ENCODE peak calls at places on chromosomes 13 and 19, in ten cellular contexts. L is IMR-90, C is heart left ventricle, N is body of pancreas, K is prostate gland, W is H1, O is breast epithelium, Z is A549, T is suprapubic skin, D is ovary. Q is an unnamed sample.

GRCh38 chr19:39032164-39032918 is at the start of gene FBXO27:
- DNase-seq in W (peak; percentile 86), L (no peak), O (no peak), N (peak; percentile 23), D (peak; percentile 27), K (peak; percentile 10), Z (peak; percentile 37), T (peak; percentile 71), C (peak; percentile 48), Q (peak; percentile 40)

GRCh38 chr13:82751221-82751620 is 1131.1 kb downstream of the SLITRK1 start:
- DNase-seq in L (no peak), N (no peak), Z (no peak), C (no peak), W (no peak), K (no peak), T (no peak), D (no peak), O (no peak), Q (no peak)

GRCh38 chr19:46784262-46785053 is 3.9 kb downstream of the SLC1A5 start:
- DNase-seq in K (peak; percentile 88), W (peak; percentile 69), C (peak; percentile 72), D (peak; percentile 75), N (peak; percentile 77), Z (peak; percentile 97), L (peak; percentile 95), O (peak; percentile 65), T (peak; percentile 90), Q (peak; percentile 63)

GRCh38 chr13:113739527-113740285 is 19.3 kb upstream of the TMEM255B start:
- DNase-seq in L (no peak), K (no peak), O (no peak), N (no peak), W (no peak), Z (no peak), D (no peak), T (no peak), C (no peak), Q (peak; percentile 49)

GRCh38 chr13:53743906-53744305 is 715.3 kb downstream of the OLFM4 start:
- DNase-seq in N (no peak), T (no peak), Z (peak; percentile 0), W (no peak), K (no peak), C (no peak), O (no peak), L (no peak), D (no peak), Q (no peak)

GRCh38 chr13:30052127-30052526 is 201.7 kb upstream of the UBL3 start:
- DNase-seq in N (no peak), W (peak; percentile 65), C (no peak), T (no peak), O (no peak), Z (no peak), D (no peak), K (no peak), L (no peak), Q (no peak)

GRCh38 chr13:91360246-91360751 is 12.8 kb downstream of the MIR17HG start:
- DNase-seq in Z (no peak), L (no peak), T (no peak), O (no peak), C (no peak), W (no peak), D (no peak), N (no peak), K (no peak), Q (no peak)

GRCh38 chr13:48944221-48944620 is 31.5 kb upstream of the FNDC3A start:
- DNase-seq in W (no peak), N (no peak), K (no peak), O (no peak), D (no peak), C (no peak), L (no peak), T (no peak), Z (no peak), Q (no peak)

GRCh38 chr19:29487432-29487831 is 38.4 kb upstream of the VSTM2B start:
- DNase-seq in N (no peak), O (no peak), T (no peak), W (peak; percentile 24), L (no peak), Z (no peak), D (no peak), C (no peak), K (no peak), Q (no peak)

GRCh38 chr13:36154567-36155231 is 23.5 kb upstream of the DCLK1 start:
- DNase-seq in K (no peak), C (peak; percentile 30), W (peak; percentile 69), D (no peak), O (no peak), Z (no peak), T (no peak), N (no peak), L (no peak), Q (no peak)

GRCh38 chr19:12665646-12666304 is 767 bp downstream of the MAN2B1 start:
- DNase-seq in L (peak; percentile 10), W (no peak), K (no peak), D (no peak), T (peak; percentile 60), Z (no peak), N (no peak), C (no peak), O (no peak), Q (no peak)

GRCh38 chr19:12757544-12758274 is 6.1 kb downstream of the BEST2 start:
- DNase-seq in L (peak; percentile 61), T (peak; percentile 83), W (peak; percentile 95), Z (peak; percentile 79), O (peak; percentile 67), N (peak; percentile 77), K (peak; percentile 40), D (peak; percentile 66), C (peak; percentile 82), Q (peak; percentile 78)

GRCh38 chr13:76856141-76856571 is 30.0 kb downstream of the KCTD12 start:
- DNase-seq in K (no peak), Z (no peak), N (no peak), W (no peak), T (no peak), L (peak; percentile 59), D (no peak), O (no peak), C (no peak), Q (no peak)

GRCh38 chr19:46951236-46951986 is 68.2 kb upstream of the NPAS1 start:
- DNase-seq in Z (peak; percentile 92), W (no peak), L (peak; percentile 45), O (no peak), K (peak; percentile 50), D (no peak), N (no peak), C (no peak), T (no peak), Q (peak; percentile 63)

GRCh38 chr19:55206664-55207500 is 2.4 kb downstream of the PTPRH start:
- DNase-seq in T (peak; percentile 86), D (peak; percentile 74), Z (peak; percentile 93), W (peak; percentile 74), O (peak; percentile 68), L (peak; percentile 86), C (peak; percentile 92), N (peak; percentile 90), K (no peak), Q (peak; percentile 93)
- TF ChIP-seq POLR2A in T (no peak), D (no peak), Z (no peak), W (no peak), O (no peak), L (peak; percentile 67), C (peak; percentile 14), N (peak; percentile 84), K (peak; percentile 66), Q (peak; percentile 82)

GRCh38 chr19:4310247-4311121 is 6.1 kb downstream of the FSD1 start:
- DNase-seq in T (no peak), O (no peak), Z (peak; percentile 54), K (no peak), D (no peak), W (peak; percentile 84), C (no peak), N (no peak), L (no peak), Q (no peak)
- TF ChIP-seq CTCF in T (no peak), O (no peak), Z (no peak), K (no peak), D (no peak), W (no peak), C (no peak), N (no peak), L (no peak), Q (no peak)

GRCh38 chr19:5454743-5455142 is 474 bp upstream of the ZNRF4 start:
- DNase-seq in D (no peak), N (no peak), K (no peak), W (no peak), O (no peak), L (no peak), C (no peak), Z (no peak), T (no peak), Q (no peak)
- TF ChIP-seq POLR2A in D (no peak), N (no peak), K (no peak), W (no peak), O (no peak), L (no peak), C (no peak), Z (no peak), T (no peak), Q (no peak)

GRCh38 chr19:51772977-51773376 is 12.0 kb downstream of the FPR2 start:
- DNase-seq in L (no peak), C (no peak), W (no peak), Z (no peak), T (no peak), O (no peak), N (no peak), K (no peak), D (no peak), Q (no peak)

GRCh38 chr19:51779703-51780102 is 15.3 kb upstream of the FPR3 start:
- DNase-seq in W (no peak), T (no peak), N (no peak), D (no peak), C (no peak), O (no peak), L (no peak), K (no peak), Z (no peak), Q (no peak)

GRCh38 chr19:51783373-51783772 is 11.6 kb upstream of the FPR3 start:
- DNase-seq in Z (peak; percentile 24), D (no peak), T (no peak), O (no peak), W (no peak), L (no peak), K (no peak), N (no peak), C (no peak), Q (no peak)

DNA sequence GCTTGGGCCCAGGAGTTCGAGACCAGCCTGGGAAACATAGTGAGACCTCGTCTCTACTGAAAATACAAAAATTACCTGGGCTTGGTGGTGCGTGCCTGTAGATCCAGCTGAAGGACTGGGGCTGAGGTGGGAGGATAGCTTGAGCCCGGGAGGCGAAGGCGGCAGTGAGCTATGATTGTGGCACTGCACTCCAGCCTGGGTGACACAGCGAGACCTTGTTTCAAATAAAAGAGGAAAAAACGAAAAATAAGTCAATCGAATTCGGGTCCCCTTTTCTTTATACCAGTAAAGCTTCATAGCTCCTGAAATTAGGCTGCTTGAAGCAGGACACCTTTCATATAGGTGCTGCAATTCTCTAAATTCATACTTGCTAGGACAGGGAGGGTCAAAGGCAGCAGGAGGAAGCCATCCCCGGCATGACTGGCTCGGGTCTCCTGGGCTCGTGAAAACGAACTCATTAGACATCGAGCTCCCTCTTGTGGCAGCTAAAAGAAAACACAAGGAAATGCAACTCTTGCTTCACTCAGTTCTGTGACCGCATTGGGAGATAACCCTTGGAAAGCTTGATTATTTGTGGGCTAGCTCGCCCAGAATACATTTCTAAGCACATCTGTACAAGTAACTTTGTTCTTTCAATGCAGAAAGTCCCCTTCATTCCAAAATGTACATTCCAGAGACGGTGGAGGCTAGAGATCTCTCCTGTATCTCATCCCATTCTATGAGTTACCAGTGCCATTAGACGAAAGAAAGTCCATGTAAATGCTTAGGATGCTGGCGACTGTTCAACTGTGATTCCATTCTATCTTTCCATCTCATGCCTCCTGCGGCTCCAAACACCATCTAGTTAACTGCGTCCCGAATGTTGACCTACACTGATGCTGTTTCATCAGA is 16.8 kb downstream of the FPR2 start:
- DNase-seq in T (peak; percentile 74), L (peak; percentile 80), O (no peak), W (peak; percentile 50), N (peak; percentile 66), K (peak; percentile 62), Z (peak; percentile 85), C (peak; percentile 79), D (peak; percentile 82), Q (no peak)
- TF ChIP-seq CTCF in T (peak; percentile 59), L (peak; percentile 82), O (peak; percentile 60), W (peak; percentile 47), N (peak; percentile 62), K (peak; percentile 56), Z (peak; percentile 70), C (peak; percentile 71), D (peak; percentile 82), Q (peak; percentile 61)

Q was measured in right lobe of liver.